ENCODE peak calls at places on chromosomes 7 and 10, in ten cellular contexts. V, Z, N, I, C, Y, R, O, X and L are unnamed samples.
A peak's percentile ranks its signal among the peaks of the same experiment; 100 is the strongest.

GRCh38 chr7:19560111-19560883 is 148.5 kb downstream of the POLR1F start:
- DNase-seq in V (no peak), Z (no peak), N (peak; percentile 73), I (no peak), C (no peak), Y (no peak), R (no peak), O (peak; percentile 16), X (no peak), L (peak; percentile 55)

GRCh38 chr7:70016044-70016770 is 417.9 kb downstream of the AUTS2 start:
- DNase-seq in V (no peak), Z (no peak), N (peak; percentile 9), I (no peak), C (no peak), Y (no peak), R (no peak), O (peak; percentile 68), X (no peak), L (peak; percentile 61)

GRCh38 chr7:318476-319266 is 28.7 kb downstream of the FOXL3 start:
- DNase-seq in V (no peak), Z (no peak), N (no peak), I (no peak), C (peak; percentile 22), Y (no peak), R (no peak), O (no peak), X (no peak), L (no peak)

GRCh38 chr7:46544396-46545008 is 623.4 kb upstream of the IGFBP3 start:
- DNase-seq in V (peak; percentile 64), Z (no peak), N (peak; percentile 75), I (no peak), C (peak; percentile 34), Y (no peak), R (no peak), O (no peak), X (no peak), L (peak; percentile 90)

GRCh38 chr7:23353172-23353571 is 54.0 kb downstream of the MALSU1 start:
- DNase-seq in V (no peak), Z (no peak), N (no peak), I (no peak), C (no peak), Y (no peak), R (no peak), O (no peak), X (peak; percentile 26), L (peak; percentile 54)

GRCh38 chr7:37921340-37921805 is 933 bp downstream of the EPDR1 start:
- DNase-seq in V (no peak), Z (peak; percentile 63), N (no peak), I (peak; percentile 44), C (no peak), Y (no peak), R (peak; percentile 31), O (peak; percentile 50), X (peak; percentile 55), L (peak; percentile 56)

GRCh38 chr10:96358851-96359540 is at the start of gene OPALIN:
- DNase-seq in V (no peak), Z (no peak), N (no peak), I (no peak), C (no peak), Y (no peak), R (no peak), O (no peak), X (no peak), L (no peak)

GRCh38 chr7:84294391-84294790 is 99.8 kb upstream of the SEMA3A start:
- DNase-seq in V (no peak), Z (no peak), N (no peak), I (no peak), C (no peak), Y (no peak), R (no peak), O (no peak), X (no peak), L (no peak)

GRCh38 chr10:96910488-96911395 is 78.6 kb downstream of the LCOR start:
- DNase-seq in V (no peak), Z (no peak), N (peak; percentile 61), I (no peak), C (no peak), Y (peak; percentile 6), R (peak; percentile 31), O (peak; percentile 43), X (peak; percentile 42), L (peak; percentile 51)

GRCh38 chr7:157139142-157140117 is 704 bp downstream of the UBE3C start:
- DNase-seq in V (no peak), Z (peak; percentile 32), N (peak; percentile 70), I (peak; percentile 52), C (no peak), Y (peak; percentile 64), R (peak; percentile 63), O (peak; percentile 60), X (no peak), L (peak; percentile 48)

GRCh38 chr10:70528726-70529362 is 50.3 kb downstream of the PALD1 start:
- DNase-seq in V (no peak), Z (peak; percentile 35), N (peak; percentile 68), I (peak; percentile 40), C (no peak), Y (no peak), R (no peak), O (no peak), X (no peak), L (peak; percentile 60)

GRCh38 chr7:141558544-141559183 is 7.5 kb downstream of the AGK start:
- DNase-seq in V (peak; percentile 23), Z (no peak), N (peak; percentile 21), I (no peak), C (no peak), Y (no peak), R (no peak), O (no peak), X (no peak), L (peak; percentile 61)

GRCh38 chr7:158955932-158956804 is 99.8 kb downstream of the DYNC2I1 start:
- DNase-seq in V (no peak), Z (no peak), N (peak; percentile 15), I (no peak), C (no peak), Y (no peak), R (no peak), O (no peak), X (no peak), L (no peak)

GRCh38 chr10:60099998-60100747 is 193.8 kb upstream of the CCDC6 start:
- DNase-seq in V (no peak), Z (peak; percentile 33), N (peak; percentile 54), I (no peak), C (peak; percentile 15), Y (peak; percentile 14), R (peak; percentile 37), O (peak; percentile 72), X (peak; percentile 22), L (peak; percentile 49)

GRCh38 chr7:56083150-56083785 is 9.5 kb downstream of the PHKG1 start:
- DNase-seq in V (no peak), Z (peak; percentile 80), N (no peak), I (no peak), C (no peak), Y (no peak), R (no peak), O (no peak), X (no peak), L (peak; percentile 43)

GRCh38 chr10:100934084-100934659 is 21.4 kb downstream of the SLF2 start:
- DNase-seq in V (no peak), Z (no peak), N (peak; percentile 25), I (no peak), C (no peak), Y (no peak), R (peak; percentile 8), O (peak; percentile 10), X (no peak), L (peak; percentile 18)

GRCh38 chr7:73971701-73972341 is 56.2 kb upstream of the ELN start:
- DNase-seq in V (no peak), Z (no peak), N (peak; percentile 34), I (peak; percentile 76), C (peak; percentile 42), Y (no peak), R (no peak), O (peak; percentile 40), X (no peak), L (no peak)
- TF ChIP-seq CTCF in V (no peak), Z (no peak), N (peak; percentile 54), I (peak; percentile 38), C (peak; percentile 67), Y (no peak), R (no peak), O (peak; percentile 17), X (no peak), L (peak; percentile 7)

DNA sequence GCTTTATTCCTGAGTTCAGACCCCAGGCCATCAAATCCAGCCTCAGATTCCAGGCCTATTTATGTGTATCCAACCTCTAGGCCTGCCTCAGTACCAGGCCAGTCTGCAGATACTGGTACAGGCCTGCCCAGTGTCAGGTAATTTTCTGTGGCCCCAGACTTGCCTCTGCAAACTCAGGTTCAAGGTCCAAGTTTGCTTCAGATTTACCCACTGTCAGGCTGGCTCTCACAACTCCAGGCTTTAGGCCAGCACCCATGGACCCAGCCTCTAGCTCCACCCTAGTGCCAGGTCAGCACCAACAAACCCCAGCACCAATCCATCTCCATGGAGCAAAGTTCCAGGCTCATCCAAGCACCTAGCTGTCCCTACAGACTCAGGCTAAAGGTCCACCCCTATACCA is 169.7 kb downstream of the ITGB1 start:
- DNase-seq in V (no peak), Z (no peak), N (no peak), I (no peak), C (no peak), Y (no peak), R (no peak), O (peak; percentile 10), X (no peak), L (no peak)
- TF ChIP-seq CTCF in V (no peak), Z (no peak), N (no peak), I (no peak), C (no peak), Y (no peak), R (no peak), O (no peak), X (no peak), L (no peak)

GRCh38 chr10:110600487-110601101 is 33.1 kb downstream of the SMC3 start:
- DNase-seq in V (peak; percentile 12), Z (peak; percentile 36), N (peak; percentile 70), I (no peak), C (peak; percentile 15), Y (peak; percentile 23), R (peak; percentile 53), O (peak; percentile 69), X (peak; percentile 32), L (peak; percentile 52)
- TF ChIP-seq CTCF in V (peak; percentile 45), Z (peak; percentile 53), N (peak; percentile 63), I (peak; percentile 34), C (peak; percentile 66), Y (peak; percentile 65), R (peak; percentile 72), O (peak; percentile 58), X (peak; percentile 40), L (peak; percentile 50)

DNA sequence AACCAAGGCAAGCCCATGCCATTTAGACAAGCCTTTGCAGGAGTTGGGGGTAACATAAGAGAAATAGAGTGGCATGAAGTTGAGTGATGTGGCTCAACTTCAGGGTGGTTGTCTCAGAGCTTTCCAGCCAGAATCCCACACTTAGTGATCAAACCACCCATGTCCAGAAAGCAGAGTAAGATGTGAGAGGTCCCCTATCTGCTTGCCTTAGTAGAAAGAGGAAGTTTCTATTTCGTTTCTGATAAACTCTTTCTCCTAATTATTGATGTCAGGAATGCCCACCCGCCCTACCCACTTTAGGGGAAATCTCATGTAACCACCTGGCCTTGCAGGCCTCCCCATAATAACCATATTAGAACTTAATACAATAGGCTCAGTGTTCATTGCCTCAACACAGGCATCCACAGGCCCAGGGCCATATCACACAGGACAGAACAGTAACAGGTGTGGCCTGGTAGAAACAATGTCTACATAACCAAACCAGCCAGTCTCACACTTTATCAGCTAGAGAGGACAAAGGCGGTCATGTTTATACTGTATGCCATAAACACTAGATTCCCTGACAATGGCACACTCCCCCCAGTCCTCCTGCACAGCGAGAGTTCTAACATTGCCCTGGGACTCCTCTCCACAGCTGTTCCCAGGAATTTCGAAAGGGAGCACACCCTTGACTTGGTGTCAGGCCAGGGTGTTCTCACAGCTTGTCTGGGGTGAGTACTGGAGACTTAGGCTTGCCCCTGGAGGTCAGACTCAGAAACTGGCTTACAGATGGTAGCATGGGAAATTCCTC is 364.4 kb downstream of the CXCL12 start:
- DNase-seq in V (no peak), Z (no peak), N (no peak), I (no peak), C (no peak), Y (no peak), R (no peak), O (no peak), X (no peak), L (no peak)
- TF ChIP-seq CTCF in V (no peak), Z (no peak), N (no peak), I (no peak), C (no peak), Y (no peak), R (no peak), O (no peak), X (no peak), L (no peak)